ENCODE peak calls at places on chromosomes 5 and 9, in ten cellular contexts. Q, O, X, U, W, P, J, V, N and R are unnamed samples.

GRCh38 chr5:172953776-172954189 is 5.4 kb upstream of the RPL26L1 start:
- DNase-seq in Q (no peak), O (no peak), X (no peak), U (no peak), W (no peak), P (no peak), J (peak), V (no peak), N (no peak), R (no peak)

GRCh38 chr9:27539479-27540441 is 10.1 kb upstream of the MOB3B start:
- DNase-seq in Q (peak), O (no peak), X (no peak), U (no peak), W (no peak), P (no peak), J (peak), V (no peak), N (no peak), R (no peak)

GRCh38 chr9:104868687-104869404 is 59.1 kb downstream of the ABCA1 start:
- DNase-seq in Q (peak), O (no peak), X (no peak), U (peak), W (peak), P (peak), J (peak), V (peak), N (no peak), R (peak)

GRCh38 chr5:168528521-168529360 is at the start of gene FBLL1:
- DNase-seq in Q (peak), O (no peak), X (peak), U (no peak), W (peak), P (no peak), J (peak), V (no peak), N (no peak), R (peak)

GRCh38 chr9:70100362-70100761 is 56.7 kb downstream of the MAMDC2 start:
- DNase-seq in Q (no peak), O (no peak), X (no peak), U (no peak), W (no peak), P (no peak), J (peak), V (no peak), N (no peak), R (no peak)

GRCh38 chr9:366620-367019 is 152.0 kb downstream of the DOCK8 start:
- DNase-seq in Q (no peak), O (no peak), X (no peak), U (no peak), W (peak), P (no peak), J (no peak), V (no peak), N (no peak), R (no peak)

GRCh38 chr9:133932176-133932575 is 59.9 kb downstream of the VAV2 start:
- DNase-seq in Q (peak), O (no peak), X (no peak), U (no peak), W (no peak), P (no peak), J (peak), V (no peak), N (no peak), R (no peak)

GRCh38 chr5:68368280-68368679 is 152.7 kb downstream of the PIK3R1 start:
- DNase-seq in Q (no peak), O (no peak), X (no peak), U (no peak), W (no peak), P (no peak), J (no peak), V (no peak), N (no peak), R (no peak)

GRCh38 chr9:98101868-98102273 is 17.2 kb downstream of the TRIM14 start:
- DNase-seq in Q (no peak), O (peak), X (peak), U (peak), W (peak), P (no peak), J (no peak), V (no peak), N (peak), R (peak)

GRCh38 chr5:926416-927171 is 33.9 kb downstream of the TRIP13 start:
- DNase-seq in Q (peak), O (peak), X (peak), U (no peak), W (peak), P (no peak), J (peak), V (peak), N (no peak), R (no peak)

GRCh38 chr9:136901516-136902258 is 15.4 kb downstream of the TRAF2 start:
- DNase-seq in Q (no peak), O (peak), X (peak), U (peak), W (no peak), P (no peak), J (peak), V (no peak), N (peak), R (no peak)

GRCh38 chr9:109297899-109298298 is 23.0 kb downstream of the EPB41L4B start:
- DNase-seq in Q (no peak), O (no peak), X (no peak), U (no peak), W (no peak), P (no peak), J (peak), V (no peak), N (no peak), R (no peak)

GRCh38 chr5:16666861-16667481 is 50.2 kb upstream of the RETREG1 start:
- DNase-seq in Q (peak), O (no peak), X (no peak), U (peak), W (peak), P (no peak), J (peak), V (no peak), N (no peak), R (peak)

GRCh38 chr5:180289433-180289832 is 2.5 kb downstream of the MAPK9 start:
- DNase-seq in Q (no peak), O (no peak), X (no peak), U (peak), W (no peak), P (no peak), J (no peak), V (no peak), N (no peak), R (peak)

GRCh38 chr9:124000784-124001444 is 10.7 kb upstream of the LHX2 start:
- DNase-seq in Q (no peak), O (no peak), X (no peak), U (no peak), W (no peak), P (no peak), J (no peak), V (peak), N (no peak), R (no peak)